ENCODE peak calls at places on chromosomes 12 and 14, in six cellular contexts. K is GDM1, H is A549, Z is NCI-H1694, O is midbrain, D is Right ventricle myocardium superior. W is an unnamed sample.

GRCh38 chr14:106318700-106319099 is 792.3 kb downstream of the TMEM121 start:
- DNase-seq in Z (no peak), K (peak; percentile 33), O (no peak), D (no peak), H (no peak), W (no peak)

GRCh38 chr12:89160716-89161123 is 191.6 kb downstream of the DUSP6 start:
- DNase-seq in H (no peak), K (no peak), O (no peak), Z (no peak), D (peak; percentile 77), W (peak; percentile 82)

GRCh38 chr12:27031531-27031930 is 9.2 kb downstream of the MED21 start:
- DNase-seq in D (no peak), O (no peak), K (no peak), H (no peak), Z (no peak), W (no peak)

GRCh38 chr12:109423392-109423791 is 53.7 kb downstream of the KCTD10 start:
- DNase-seq in H (no peak), O (no peak), D (no peak), Z (no peak), K (no peak), W (no peak)

GRCh38 chr14:40164083-40164482 is 731.9 kb upstream of the FBXO33 start:
- DNase-seq in H (no peak), Z (no peak), K (no peak), D (no peak), O (no peak), W (no peak)

GRCh38 chr12:57049047-57049446 is 882 bp downstream of the MYO1A start:
- DNase-seq in O (no peak), K (no peak), Z (no peak), H (no peak), D (no peak), W (no peak)

GRCh38 chr12:124359671-124360581 is 65.0 kb downstream of the RFLNA start:
- DNase-seq in K (no peak), O (peak; percentile 79), D (peak; percentile 96), Z (peak; percentile 71), H (no peak), W (no peak)

GRCh38 chr12:115323223-115323905 is 639.4 kb upstream of the TBX3 start:
- DNase-seq in H (no peak), D (no peak), Z (no peak), K (no peak), O (no peak), W (no peak)

GRCh38 chr12:88698471-88698870 is 118.2 kb upstream of the KITLG start:
- DNase-seq in K (no peak), Z (no peak), O (no peak), D (no peak), H (no peak), W (no peak)

GRCh38 chr12:85663631-85664030 is 172.6 kb downstream of the RASSF9 start:
- DNase-seq in H (no peak), K (no peak), O (no peak), Z (no peak), D (no peak), W (no peak)

GRCh38 chr14:20329355-20329754 is 3.7 kb downstream of the CCNB1IP1 start:
- DNase-seq in O (no peak), K (no peak), Z (no peak), H (no peak), D (no peak), W (no peak)

GRCh38 chr12:119179335-119180021 is 747 bp downstream of the HSPB8 start:
- DNase-seq in H (peak; percentile 64), O (no peak), Z (no peak), D (no peak), K (no peak), W (peak; percentile 43)

GRCh38 chr14:58216544-58216943 is 16.6 kb downstream of the ACTR10 start:
- DNase-seq in Z (no peak), O (no peak), H (no peak), D (no peak), K (no peak), W (no peak)

GRCh38 chr14:102898776-102899515 is 23.5 kb upstream of the AMN start:
- DNase-seq in D (no peak), O (no peak), Z (no peak), K (no peak), H (no peak), W (no peak)

GRCh38 chr12:47397664-47398281 is 308.1 kb downstream of the RPAP3 start:
- DNase-seq in O (no peak), D (no peak), Z (no peak), K (peak; percentile 6), H (peak; percentile 51), W (peak; percentile 55)

GRCh38 chr12:124877423-124877822 is 13.8 kb upstream of the SCARB1 start:
- DNase-seq in O (no peak), D (no peak), K (no peak), H (no peak), Z (no peak), W (no peak)

GRCh38 chr12:107330901-107331431 is 237.6 kb upstream of the CRY1 start:
- DNase-seq in K (no peak), Z (no peak), H (no peak), D (no peak), O (no peak), W (no peak)

GRCh38 chr12:12272869-12273268 is 6.0 kb upstream of the LRP6 start:
- DNase-seq in Z (no peak), O (no peak), K (no peak), H (no peak), D (no peak), W (no peak)

GRCh38 chr14:77301103-77301502 is 19.6 kb downstream of the POMT2 start:
- DNase-seq in H (peak; percentile 78), O (peak; percentile 91), Z (peak; percentile 80), K (peak; percentile 38), D (peak; percentile 79), W (peak; percentile 74)

GRCh38 chr12:46153267-46153872 is 115.5 kb downstream of the SLC38A1 start:
- DNase-seq in O (peak; percentile 30), D (no peak), Z (no peak), H (peak; percentile 31), K (peak; percentile 7), W (peak; percentile 37)

GRCh38 chr14:39267592-39268112 is 33.9 kb downstream of the MIA2 start:
- DNase-seq in O (no peak), K (no peak), Z (no peak), D (no peak), H (no peak), W (no peak)

GRCh38 chr12:68913682-68914081 is 19.3 kb downstream of the CPM start:
- DNase-seq in O (no peak), D (no peak), Z (no peak), H (no peak), K (no peak), W (no peak)

GRCh38 chr12:3746758-3747157 is 6.2 kb downstream of the CRACR2A start:
- DNase-seq in D (no peak), Z (no peak), H (no peak), K (no peak), O (no peak), W (no peak)

GRCh38 chr12:7638064-7638763 is 27.5 kb downstream of the APOBEC1 start:
- DNase-seq in Z (no peak), K (no peak), H (no peak), O (no peak), D (no peak), W (peak; percentile 4)

GRCh38 chr14:106372870-106373657 is 846.7 kb downstream of the TMEM121 start:
- DNase-seq in Z (peak; percentile 51), H (peak; percentile 36), D (peak; percentile 63), K (peak; percentile 64), O (no peak), W (no peak)

GRCh38 chr12:64828713-64829112 is 4.3 kb downstream of the TBC1D30 start:
- DNase-seq in Z (no peak), K (no peak), O (no peak), H (no peak), D (no peak), W (no peak)

GRCh38 chr14:59427653-59428578 is 37.3 kb downstream of the GPR135 start:
- DNase-seq in O (no peak), Z (no peak), K (no peak), D (peak; percentile 77), H (no peak), W (no peak)

GRCh38 chr12:3191450-3191849 is 114.3 kb downstream of the TSPAN9 start:
- DNase-seq in D (no peak), Z (no peak), K (no peak), H (no peak), O (no peak), W (no peak)

GRCh38 chr14:102275866-102276265 is 29.1 kb downstream of the MOK start:
- DNase-seq in K (no peak), H (no peak), O (no peak), D (no peak), Z (no peak), W (no peak)

GRCh38 chr14:55446833-55447232 is 6.4 kb upstream of the TBPL2 start:
- DNase-seq in H (no peak), D (no peak), Z (no peak), K (no peak), O (no peak), W (peak; percentile 55)

GRCh38 chr12:7079826-7080125 is 12.5 kb downstream of the C1R start:
- DNase-seq in Z (no peak), H (no peak), D (no peak), K (no peak), O (no peak), W (no peak)

GRCh38 chr12:57213068-57213715 is 3.4 kb upstream of the NXPH4 start:
- DNase-seq in D (peak; percentile 92), H (peak; percentile 94), O (peak; percentile 85), K (peak; percentile 70), Z (peak; percentile 76), W (peak; percentile 82)

GRCh38 chr12:111467092-111467861 is 61.6 kb downstream of the SH2B3 start:
- DNase-seq in Z (no peak), O (no peak), H (no peak), K (no peak), D (no peak), W (peak; percentile 71)

GRCh38 chr12:26571539-26571938 is 261.5 kb downstream of the ITPR2 start:
- DNase-seq in K (no peak), O (no peak), Z (no peak), D (no peak), H (no peak), W (no peak)

GRCh38 chr12:104565606-104566243 is 109.0 kb downstream of the CHST11 start:
- DNase-seq in O (peak; percentile 44), H (no peak), D (no peak), K (no peak), Z (no peak), W (no peak)

GRCh38 chr12:110694330-110694891 is 5.5 kb upstream of the HVCN1 start:
- DNase-seq in K (no peak), Z (no peak), H (no peak), D (peak; percentile 77), O (peak; percentile 50), W (no peak)

GRCh38 chr14:101507306-101508150 is 53.8 kb upstream of the DIO3 start:
- DNase-seq in Z (no peak), H (no peak), D (no peak), K (no peak), O (no peak), W (no peak)